ENCODE peak calls at places on chromosomes 2 and 18, in ten cellular contexts. One of them, this sample, is unnamed.

GRCh38 chr18:8947576-8947975 is 154.9 kb upstream of the NDUFV2 start:
- DNase-seq in heart left ventricle: no peak
- DNase-seq in AG04450: no peak
- DNase-seq in K562: no peak
- DNase-seq in upper lobe of right lung: no peak
- DNase-seq in stomach: no peak
- DNase-seq in HL-60: no peak
- DNase-seq in GM23338: no peak
- DNase-seq in psoas muscle: no peak
- DNase-seq in adrenal gland: no peak
- DNase-seq in this sample: no peak

GRCh38 chr2:96550787-96551604 is 14.4 kb downstream of the ARID5A start:
- DNase-seq in heart left ventricle: no peak
- DNase-seq in AG04450: no peak
- DNase-seq in K562: no peak
- DNase-seq in upper lobe of right lung: no peak
- DNase-seq in stomach: no peak
- DNase-seq in HL-60: no peak
- DNase-seq in GM23338: no peak
- DNase-seq in psoas muscle: no peak
- DNase-seq in adrenal gland: no peak
- DNase-seq in this sample: no peak

GRCh38 chr18:45935591-45936335 is 31.4 kb downstream of the EPG5 start:
- DNase-seq in heart left ventricle: no peak
- DNase-seq in AG04450: peak
- DNase-seq in K562: no peak
- DNase-seq in upper lobe of right lung: no peak
- DNase-seq in stomach: no peak
- DNase-seq in HL-60: no peak
- DNase-seq in GM23338: no peak
- DNase-seq in psoas muscle: no peak
- DNase-seq in adrenal gland: no peak
- DNase-seq in this sample: no peak

GRCh38 chr2:151338115-151338514 is 19.3 kb upstream of the TNFAIP6 start:
- DNase-seq in heart left ventricle: no peak
- DNase-seq in AG04450: no peak
- DNase-seq in K562: no peak
- DNase-seq in upper lobe of right lung: no peak
- DNase-seq in stomach: no peak
- DNase-seq in HL-60: no peak
- DNase-seq in GM23338: no peak
- DNase-seq in psoas muscle: no peak
- DNase-seq in adrenal gland: no peak
- DNase-seq in this sample: no peak

GRCh38 chr2:240401781-240402551 is 33.5 kb upstream of the GPC1 start:
- DNase-seq in heart left ventricle: no peak
- DNase-seq in AG04450: no peak
- DNase-seq in K562: no peak
- DNase-seq in upper lobe of right lung: peak
- DNase-seq in stomach: peak
- DNase-seq in HL-60: no peak
- DNase-seq in GM23338: no peak
- DNase-seq in psoas muscle: no peak
- DNase-seq in adrenal gland: no peak
- DNase-seq in this sample: no peak

GRCh38 chr18:72342933-72343332 is 201.2 kb downstream of the CBLN2 start:
- DNase-seq in heart left ventricle: no peak
- DNase-seq in AG04450: no peak
- DNase-seq in K562: no peak
- DNase-seq in upper lobe of right lung: no peak
- DNase-seq in stomach: no peak
- DNase-seq in HL-60: no peak
- DNase-seq in GM23338: no peak
- DNase-seq in psoas muscle: no peak
- DNase-seq in adrenal gland: no peak
- DNase-seq in this sample: no peak

GRCh38 chr2:36408198-36408703 is 52.7 kb downstream of the CRIM1 start:
- DNase-seq in heart left ventricle: peak
- DNase-seq in AG04450: peak
- DNase-seq in K562: no peak
- DNase-seq in upper lobe of right lung: no peak
- DNase-seq in stomach: no peak
- DNase-seq in HL-60: no peak
- DNase-seq in GM23338: peak
- DNase-seq in psoas muscle: peak
- DNase-seq in adrenal gland: no peak
- DNase-seq in this sample: no peak

GRCh38 chr2:127637725-127638252 is 8.2 kb upstream of the GPR17 start:
- DNase-seq in heart left ventricle: peak
- DNase-seq in AG04450: peak
- DNase-seq in K562: peak
- DNase-seq in upper lobe of right lung: no peak
- DNase-seq in stomach: no peak
- DNase-seq in HL-60: peak
- DNase-seq in GM23338: peak
- DNase-seq in psoas muscle: peak
- DNase-seq in adrenal gland: no peak
- DNase-seq in this sample: no peak

GRCh38 chr18:50791599-50792438 is 28.0 kb downstream of the MRO start:
- DNase-seq in heart left ventricle: no peak
- DNase-seq in AG04450: no peak
- DNase-seq in K562: no peak
- DNase-seq in upper lobe of right lung: no peak
- DNase-seq in stomach: no peak
- DNase-seq in HL-60: no peak
- DNase-seq in GM23338: no peak
- DNase-seq in psoas muscle: no peak
- DNase-seq in adrenal gland: no peak
- DNase-seq in this sample: no peak

GRCh38 chr2:150806336-150806735 is 318.9 kb upstream of the RND3 start:
- DNase-seq in heart left ventricle: no peak
- DNase-seq in AG04450: no peak
- DNase-seq in K562: no peak
- DNase-seq in upper lobe of right lung: no peak
- DNase-seq in stomach: no peak
- DNase-seq in HL-60: no peak
- DNase-seq in GM23338: no peak
- DNase-seq in psoas muscle: no peak
- DNase-seq in adrenal gland: peak
- DNase-seq in this sample: no peak

GRCh38 chr18:74360852-74361640 is 45.4 kb downstream of the C18orf63 start:
- DNase-seq in heart left ventricle: no peak
- DNase-seq in AG04450: no peak
- DNase-seq in K562: no peak
- DNase-seq in upper lobe of right lung: no peak
- DNase-seq in stomach: no peak
- DNase-seq in HL-60: no peak
- DNase-seq in GM23338: peak
- DNase-seq in psoas muscle: no peak
- DNase-seq in adrenal gland: no peak
- DNase-seq in this sample: no peak

GRCh38 chr2:8622199-8622911 is 59.5 kb upstream of the ID2 start:
- DNase-seq in heart left ventricle: no peak
- DNase-seq in AG04450: no peak
- DNase-seq in K562: no peak
- DNase-seq in upper lobe of right lung: no peak
- DNase-seq in stomach: no peak
- DNase-seq in HL-60: no peak
- DNase-seq in GM23338: no peak
- DNase-seq in psoas muscle: no peak
- DNase-seq in adrenal gland: no peak
- DNase-seq in this sample: no peak

GRCh38 chr2:241764272-241765241 is 12.1 kb upstream of the GAL3ST2 start:
- DNase-seq in heart left ventricle: no peak
- DNase-seq in AG04450: no peak
- DNase-seq in K562: no peak
- DNase-seq in upper lobe of right lung: peak
- DNase-seq in stomach: no peak
- DNase-seq in HL-60: no peak
- DNase-seq in GM23338: no peak
- DNase-seq in psoas muscle: no peak
- DNase-seq in adrenal gland: peak
- DNase-seq in this sample: no peak

GRCh38 chr18:5444269-5444668 is 99.5 kb downstream of the EPB41L3 start:
- DNase-seq in heart left ventricle: no peak
- DNase-seq in AG04450: no peak
- DNase-seq in K562: no peak
- DNase-seq in upper lobe of right lung: no peak
- DNase-seq in stomach: no peak
- DNase-seq in HL-60: no peak
- DNase-seq in GM23338: no peak
- DNase-seq in psoas muscle: no peak
- DNase-seq in adrenal gland: no peak
- DNase-seq in this sample: no peak

GRCh38 chr2:98716786-98717185 is 14.1 kb downstream of the MGAT4A start:
- DNase-seq in heart left ventricle: no peak
- DNase-seq in AG04450: no peak
- DNase-seq in K562: no peak
- DNase-seq in upper lobe of right lung: no peak
- DNase-seq in stomach: no peak
- DNase-seq in HL-60: no peak
- DNase-seq in GM23338: no peak
- DNase-seq in psoas muscle: no peak
- DNase-seq in adrenal gland: no peak
- DNase-seq in this sample: no peak

DNA sequence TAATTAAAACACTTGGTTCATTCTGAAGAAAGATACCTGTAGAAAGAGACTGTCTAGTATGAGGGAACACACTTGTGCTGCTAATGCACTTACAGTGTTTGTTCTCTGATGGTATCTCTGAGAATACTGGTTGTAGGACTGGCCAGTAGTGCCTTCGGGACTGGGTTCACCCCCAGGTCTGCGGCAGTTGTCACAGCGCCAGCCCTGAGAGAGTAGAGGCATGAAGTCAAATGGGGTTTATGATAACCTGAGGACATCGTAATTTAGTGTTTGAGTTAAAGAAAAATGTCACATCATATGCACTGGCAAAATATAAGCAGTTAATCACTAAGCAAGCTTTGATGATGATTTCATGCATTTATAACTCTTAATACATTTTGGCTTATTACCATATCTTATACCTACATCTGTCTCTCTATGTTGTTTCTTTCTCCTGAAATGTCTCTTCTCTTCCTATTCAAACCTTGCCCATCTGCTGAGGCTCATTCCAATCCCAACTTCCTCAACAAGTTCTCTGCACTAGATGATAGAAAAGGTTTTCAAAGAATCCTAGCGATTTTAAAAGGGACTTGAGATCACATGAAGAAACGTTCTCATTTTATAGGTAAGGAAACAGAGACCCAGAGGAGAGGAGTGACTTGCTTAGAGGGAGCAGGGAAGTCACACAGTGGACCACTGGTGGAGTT is 50.2 kb downstream of the ATIC start:
- DNase-seq in heart left ventricle: no peak
- DNase-seq in AG04450: no peak
- DNase-seq in K562: no peak
- DNase-seq in upper lobe of right lung: no peak
- DNase-seq in stomach: no peak
- DNase-seq in HL-60: no peak
- DNase-seq in GM23338: no peak
- DNase-seq in psoas muscle: no peak
- DNase-seq in adrenal gland: no peak
- DNase-seq in this sample: no peak
- TF ChIP-seq CTCF in heart left ventricle: no peak
- TF ChIP-seq CTCF in AG04450: no peak
- TF ChIP-seq CTCF in K562: no peak
- TF ChIP-seq CTCF in upper lobe of right lung: no peak
- TF ChIP-seq CTCF in stomach: no peak
- TF ChIP-seq CTCF in HL-60: no peak
- TF ChIP-seq CTCF in GM23338: no peak
- TF ChIP-seq CTCF in psoas muscle: no peak
- TF ChIP-seq CTCF in adrenal gland: no peak
- TF ChIP-seq CTCF in this sample: no peak

GRCh38 chr2:203432811-203433210 is 102.3 kb downstream of the RAPH1 start:
- DNase-seq in heart left ventricle: no peak
- DNase-seq in AG04450: no peak
- DNase-seq in K562: no peak
- DNase-seq in upper lobe of right lung: no peak
- DNase-seq in stomach: no peak
- DNase-seq in HL-60: no peak
- DNase-seq in GM23338: no peak
- DNase-seq in psoas muscle: no peak
- DNase-seq in adrenal gland: no peak
- DNase-seq in this sample: no peak
- H3K4me3 ChIP-seq in heart left ventricle: no peak
- H3K4me3 ChIP-seq in AG04450: no peak
- H3K4me3 ChIP-seq in K562: no peak
- H3K4me3 ChIP-seq in upper lobe of right lung: no peak
- H3K4me3 ChIP-seq in stomach: no peak
- H3K4me3 ChIP-seq in HL-60: no peak
- H3K4me3 ChIP-seq in GM23338: no peak
- H3K4me3 ChIP-seq in psoas muscle: no peak
- H3K4me3 ChIP-seq in adrenal gland: no peak
- H3K4me3 ChIP-seq in this sample: no peak

GRCh38 chr2:176821350-176821749 is 391.2 kb upstream of the HNRNPA3 start:
- DNase-seq in heart left ventricle: no peak
- DNase-seq in AG04450: no peak
- DNase-seq in K562: peak
- DNase-seq in upper lobe of right lung: no peak
- DNase-seq in stomach: no peak
- DNase-seq in HL-60: no peak
- DNase-seq in GM23338: no peak
- DNase-seq in psoas muscle: no peak
- DNase-seq in adrenal gland: no peak
- DNase-seq in this sample: no peak
- TF ChIP-seq CTCF in heart left ventricle: no peak
- TF ChIP-seq CTCF in AG04450: no peak
- TF ChIP-seq CTCF in K562: peak
- TF ChIP-seq CTCF in upper lobe of right lung: no peak
- TF ChIP-seq CTCF in stomach: no peak
- TF ChIP-seq CTCF in HL-60: no peak
- TF ChIP-seq CTCF in GM23338: no peak
- TF ChIP-seq CTCF in psoas muscle: no peak
- TF ChIP-seq CTCF in adrenal gland: no peak
- TF ChIP-seq CTCF in this sample: peak

DNA sequence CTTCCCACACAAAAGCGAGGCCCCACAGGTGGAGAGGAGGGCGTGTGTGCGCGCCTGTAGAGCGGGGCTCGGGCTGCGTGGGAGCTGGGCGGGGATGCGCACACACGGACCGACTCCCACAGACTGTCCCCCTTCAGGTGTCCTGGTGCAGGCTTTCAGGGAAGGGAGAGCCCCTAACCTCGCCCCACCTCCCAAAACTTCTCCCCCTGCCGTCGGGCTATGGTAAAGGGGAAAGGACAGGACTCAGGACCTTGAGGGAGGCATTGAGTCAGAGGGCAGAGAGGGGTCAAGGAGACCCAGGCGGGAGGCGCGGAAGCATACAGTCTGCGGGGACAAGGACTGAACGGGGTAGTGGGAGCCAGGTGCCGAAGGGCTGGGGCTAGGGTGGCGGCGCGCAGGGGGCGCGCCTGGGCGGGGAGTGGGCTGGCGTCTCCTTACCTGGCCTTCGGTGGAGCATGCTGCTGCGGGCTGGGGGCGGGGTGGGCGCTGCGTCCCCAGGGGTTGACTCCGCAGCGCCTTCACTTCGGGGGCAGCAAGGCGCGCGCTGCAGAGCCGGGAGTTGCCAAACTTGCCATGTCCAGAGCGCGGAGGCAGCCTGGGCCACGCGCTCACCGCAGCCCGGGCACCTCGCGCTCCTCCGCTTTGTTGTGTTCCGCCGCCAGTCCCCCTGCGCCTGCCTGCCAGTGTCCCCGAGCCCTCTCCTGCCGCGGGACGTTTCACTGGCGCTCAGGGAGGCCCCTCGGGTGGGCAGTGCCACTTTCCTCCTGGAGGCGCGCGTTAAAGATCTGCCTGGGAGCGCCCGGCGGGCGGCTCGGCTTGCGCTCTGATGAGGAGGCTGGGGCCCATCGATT is 302.0 kb downstream of the NCKAP5 start:
- DNase-seq in heart left ventricle: peak
- DNase-seq in AG04450: no peak
- DNase-seq in K562: no peak
- DNase-seq in upper lobe of right lung: no peak
- DNase-seq in stomach: peak
- DNase-seq in HL-60: no peak
- DNase-seq in GM23338: peak
- DNase-seq in psoas muscle: no peak
- DNase-seq in adrenal gland: peak
- DNase-seq in this sample: peak
- H3K4me3 ChIP-seq in heart left ventricle: peak
- H3K4me3 ChIP-seq in AG04450: peak
- H3K4me3 ChIP-seq in K562: no peak
- H3K4me3 ChIP-seq in upper lobe of right lung: peak
- H3K4me3 ChIP-seq in stomach: peak
- H3K4me3 ChIP-seq in HL-60: no peak
- H3K4me3 ChIP-seq in GM23338: peak
- H3K4me3 ChIP-seq in psoas muscle: peak
- H3K4me3 ChIP-seq in adrenal gland: no peak
- H3K4me3 ChIP-seq in this sample: no peak